ENCODE peak calls at places on chromosomes 1 and 21, in ten cellular contexts. G is pancreas, Y is endothelial cell of umbilical vein, B is fibroblast of lung, A is endothelial cell, Z is GM10248, K is GM12864, R is upper lobe of right lung, S is cardiac fibroblast, U is A549. I is an unnamed sample.

GRCh38 chr1:22341791-22342605 is 109.7 kb upstream of the ZBTB40 start:
- DNase-seq in Z (no peak), Y (peak; percentile 43), K (no peak), G (no peak), R (no peak), A (no peak), B (peak; percentile 88), S (no peak), U (no peak), I (no peak)

GRCh38 chr1:248872752-248873408 is 14.0 kb upstream of the ZNF692 start:
- DNase-seq in Y (peak; percentile 74), R (peak; percentile 81), S (peak; percentile 72), Z (peak; percentile 54), G (peak; percentile 54), A (peak; percentile 61), K (peak; percentile 45), B (peak; percentile 65), U (peak; percentile 82), I (peak; percentile 64)

GRCh38 chr1:36472656-36473055 is 8.5 kb upstream of the MRPS15 start:
- DNase-seq in U (no peak), S (no peak), A (no peak), K (no peak), R (no peak), B (no peak), Z (no peak), Y (no peak), G (no peak), I (no peak)

GRCh38 chr1:37448691-37449417 is 25.5 kb upstream of the ZC3H12A start:
- DNase-seq in K (no peak), A (no peak), Y (no peak), R (no peak), S (peak; percentile 31), Z (no peak), U (no peak), B (no peak), G (no peak), I (no peak)

GRCh38 chr21:31898898-31899630 is 26.2 kb downstream of the HUNK start:
- DNase-seq in Y (no peak), G (no peak), U (no peak), K (no peak), S (no peak), R (no peak), B (no peak), A (no peak), Z (no peak), I (no peak)

GRCh38 chr21:31457675-31458074 is 113.6 kb upstream of the TIAM1 start:
- DNase-seq in R (no peak), Y (no peak), Z (no peak), A (peak; percentile 22), K (no peak), S (no peak), G (no peak), U (no peak), B (no peak), I (no peak)

GRCh38 chr1:20830378-20830777 is 43.3 kb upstream of the HP1BP3 start:
- DNase-seq in A (no peak), B (no peak), G (no peak), Z (no peak), S (no peak), U (no peak), Y (no peak), R (no peak), K (no peak), I (no peak)

GRCh38 chr1:208437416-208437815 is 193.2 kb upstream of the PLXNA2 start:
- DNase-seq in Z (no peak), R (no peak), K (no peak), U (no peak), G (no peak), A (no peak), S (peak; percentile 9), Y (peak; percentile 49), B (peak; percentile 32), I (no peak)

GRCh38 chr1:61224609-61225008 is 142.2 kb downstream of the NFIA start:
- DNase-seq in S (no peak), U (no peak), Y (no peak), Z (no peak), G (no peak), K (no peak), A (no peak), B (no peak), R (no peak), I (no peak)

DNA sequence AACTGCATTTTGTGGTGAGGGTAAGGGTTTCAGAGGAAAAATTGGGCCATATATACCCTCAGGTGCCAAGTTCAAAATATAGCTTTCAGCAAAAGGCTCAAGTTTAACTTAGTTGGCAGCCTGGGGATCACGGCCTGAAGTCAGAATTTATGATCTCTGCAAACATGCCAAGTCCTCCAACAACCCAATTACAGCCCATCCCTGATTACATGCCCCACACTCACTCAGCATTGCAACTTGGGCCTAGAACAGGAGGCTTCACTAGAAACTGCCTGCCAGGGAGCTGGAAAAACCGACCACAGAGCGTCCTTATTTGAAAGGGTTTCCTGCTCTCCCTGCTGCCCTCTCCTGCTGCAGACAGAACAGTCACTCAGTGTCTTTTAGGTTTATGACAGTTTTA is 12.4 kb downstream of the FYB2 start:
- DNase-seq in R (no peak), Z (no peak), Y (no peak), B (no peak), A (no peak), S (no peak), K (no peak), U (no peak), G (no peak), I (no peak)
- TF ChIP-seq CTCF in R (no peak), Z (no peak), Y (no peak), B (no peak), A (no peak), S (no peak), K (no peak), U (no peak), G (no peak), I (no peak)

GRCh38 chr1:204506969-204507316 is 9.3 kb upstream of the MDM4 start:
- DNase-seq in Y (peak; percentile 97), G (peak; percentile 73), Z (peak; percentile 56), K (peak; percentile 84), R (no peak), A (peak; percentile 87), B (peak; percentile 98), S (peak; percentile 96), U (peak; percentile 35), I (peak; percentile 64)

GRCh38 chr1:204506091-204506968 is 9.9 kb upstream of the MDM4 start:
- DNase-seq in G (peak; percentile 67), K (peak; percentile 86), Z (no peak), B (peak; percentile 97), A (peak; percentile 75), S (peak; percentile 98), R (peak; percentile 78), Y (peak; percentile 93), U (peak; percentile 62), I (no peak)

GRCh38 chr1:204505674-204506073 is 10.5 kb upstream of the MDM4 start:
- DNase-seq in B (no peak), K (no peak), Z (no peak), Y (peak; percentile 56), S (no peak), U (no peak), G (no peak), A (no peak), R (no peak), I (no peak)

GRCh38 chr1:204503122-204503912 is 8.7 kb upstream of the PIK3C2B start:
- DNase-seq in Z (peak; percentile 39), K (no peak), R (no peak), U (peak; percentile 56), G (no peak), A (peak; percentile 43), Y (peak; percentile 89), S (peak; percentile 86), B (peak; percentile 85), I (no peak)

GRCh38 chr1:204503913-204504519 is 9.4 kb upstream of the PIK3C2B start:
- DNase-seq in S (no peak), R (no peak), G (no peak), K (no peak), B (no peak), Y (peak; percentile 74), U (no peak), Z (no peak), A (no peak), I (no peak)
- TF ChIP-seq CTCF in S (no peak), R (no peak), G (no peak), K (no peak), B (no peak), Y (no peak), U (no peak), Z (no peak), A (no peak), I (no peak)

GRCh38 chr21:34039678-34040382 is 33.5 kb upstream of the MRPS6 start:
- DNase-seq in R (no peak), B (no peak), S (no peak), Z (no peak), U (no peak), A (no peak), G (no peak), K (no peak), Y (no peak), I (no peak)
- TF ChIP-seq CTCF in R (no peak), B (no peak), S (no peak), Z (no peak), U (no peak), A (no peak), G (no peak), K (no peak), Y (no peak), I (no peak)

GRCh38 chr1:39128959-39129358 is 75.5 kb upstream of the MACF1 start:
- DNase-seq in G (peak; percentile 91), Y (no peak), Z (no peak), A (no peak), U (no peak), S (no peak), R (peak; percentile 80), B (no peak), K (no peak), I (no peak)

GRCh38 chr1:39130297-39130696 is 74.2 kb upstream of the MACF1 start:
- DNase-seq in S (peak; percentile 91), U (no peak), A (no peak), R (no peak), Y (no peak), G (no peak), Z (no peak), K (no peak), B (peak; percentile 66), I (no peak)

GRCh38 chr1:39127513-39127912 is 77.0 kb upstream of the MACF1 start:
- DNase-seq in G (no peak), Z (no peak), K (no peak), Y (peak; percentile 99), A (no peak), U (no peak), R (no peak), S (peak; percentile 96), B (peak; percentile 96), I (no peak)

GRCh38 chr1:39128126-39128525 is 76.4 kb upstream of the MACF1 start:
- DNase-seq in S (no peak), B (no peak), K (no peak), R (no peak), Z (no peak), Y (no peak), G (no peak), A (no peak), U (no peak), I (no peak)

DNA sequence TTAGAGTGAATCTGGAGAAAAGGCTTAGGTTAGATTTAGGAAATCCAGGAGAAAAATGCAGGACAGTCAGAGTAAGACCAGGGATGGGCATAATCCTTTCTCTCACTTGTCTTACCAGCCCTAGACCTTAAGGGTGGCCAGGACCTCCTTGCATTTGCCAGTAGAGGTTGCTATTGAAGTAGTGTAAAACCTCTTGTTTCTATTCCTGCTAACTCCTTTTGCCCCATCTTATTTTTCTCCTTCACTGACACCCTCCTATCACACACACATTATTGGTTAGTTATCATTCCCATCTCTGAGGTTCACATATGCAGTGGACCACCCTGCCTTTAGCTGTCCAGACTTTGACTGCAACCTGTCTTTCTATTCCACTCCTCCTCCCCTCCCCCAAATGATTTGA is 75.0 kb upstream of the MACF1 start:
- DNase-seq in Y (peak; percentile 67), K (no peak), S (peak; percentile 58), B (peak; percentile 52), A (no peak), G (no peak), Z (no peak), R (no peak), U (no peak), I (peak; percentile 35)
- TF ChIP-seq CTCF in Y (peak; percentile 16), K (peak; percentile 41), S (peak; percentile 28), B (peak; percentile 32), A (no peak), G (no peak), Z (peak; percentile 17), R (peak; percentile 16), U (peak; percentile 38), I (peak; percentile 27)

I was measured in GM13976.